ENCODE peak calls at places on chromosomes 12 and 14, in nine cellular contexts. L is M059J; P is T-helper 9 cell; N is putamen; M is stimulated activated CD4-positive, alpha-beta T cell treated with anti-CD3 and anti-CD28 coated beads, TNF-alpha, amount 100 ng/mL, for 4 hours; A is non-pigmented ciliary epithelial cell; J is NAMALWA; Q is DMS79; H is progenitor cell of endocrine pancreas. R is an unnamed sample.

GRCh38 chr12:67541625-67541991 is 106.9 kb upstream of the DYRK2 start:
- DNase-seq in Q (peak), L (no peak), J (no peak), M (no peak), N (no peak), H (no peak), A (no peak), P (no peak), R (no peak)

GRCh38 chr14:38065101-38065762 is 142.5 kb upstream of the SSTR1 start:
- DNase-seq in Q (no peak), L (peak), N (no peak), M (peak), P (peak), A (no peak), J (peak), H (no peak), R (peak)

GRCh38 chr12:116263844-116264243 is 13.6 kb downstream of the MED13L start:
- DNase-seq in P (no peak), A (no peak), H (no peak), N (no peak), Q (no peak), L (no peak), M (no peak), J (no peak), R (no peak)

GRCh38 chr14:51396222-51396815 is 156.3 kb downstream of the TMX1 start:
- DNase-seq in A (peak), N (no peak), L (peak), P (no peak), M (no peak), Q (no peak), J (no peak), H (no peak), R (no peak)

GRCh38 chr14:42469637-42470426 is 863.2 kb downstream of the LRFN5 start:
- DNase-seq in A (no peak), Q (no peak), J (no peak), L (peak), P (no peak), M (no peak), N (no peak), H (no peak), R (no peak)

GRCh38 chr14:69013943-69014782 is 35.1 kb upstream of the ACTN1 start:
- DNase-seq in N (no peak), Q (peak), P (no peak), M (no peak), J (no peak), A (no peak), H (no peak), L (no peak), R (no peak)

GRCh38 chr14:91114079-91115065 is 499 bp downstream of the DGLUCY start:
- DNase-seq in M (peak), H (peak), A (no peak), N (peak), P (peak), L (peak), Q (peak), J (peak), R (peak)

GRCh38 chr14:90193925-90194324 is 62.4 kb upstream of the PSMC1 start:
- DNase-seq in J (peak), H (no peak), N (no peak), M (no peak), L (no peak), Q (no peak), P (no peak), A (no peak), R (no peak)

GRCh38 chr12:29229158-29229505 is 80.1 kb downstream of the FAR2 start:
- DNase-seq in H (no peak), Q (no peak), P (no peak), M (no peak), J (no peak), A (no peak), L (no peak), N (no peak), R (no peak)

GRCh38 chr14:100573009-100573756 is 14.0 kb downstream of the BEGAIN start:
- DNase-seq in M (no peak), N (no peak), A (no peak), L (no peak), J (no peak), Q (no peak), H (no peak), P (no peak), R (no peak)

GRCh38 chr14:101950516-101951215 is 13.7 kb upstream of the DYNC1H1 start:
- DNase-seq in P (no peak), H (no peak), J (no peak), Q (no peak), M (no peak), L (no peak), N (no peak), A (no peak), R (no peak)

GRCh38 chr14:64604854-64605253 is 55.1 kb downstream of the PPP1R36 start:
- DNase-seq in A (no peak), H (no peak), N (no peak), P (no peak), Q (peak), J (no peak), M (no peak), L (no peak), R (no peak)

GRCh38 chr14:106844608-106845285 is 1318.4 kb downstream of the TMEM121 start:
- DNase-seq in L (no peak), J (peak), H (no peak), A (no peak), M (peak), N (no peak), P (peak), Q (no peak), R (peak)

GRCh38 chr12:117972341-117972740 is 3.6 kb upstream of the KSR2 start:
- DNase-seq in H (no peak), J (no peak), P (no peak), N (no peak), A (no peak), L (no peak), M (no peak), Q (no peak), R (no peak)

GRCh38 chr12:6178981-6179761 is 21.0 kb upstream of the CD9 start:
- DNase-seq in L (peak), M (no peak), H (no peak), N (no peak), Q (no peak), J (no peak), P (no peak), A (no peak), R (no peak)

GRCh38 chr14:56118611-56119181 is 485 bp downstream of the PELI2 start:
- DNase-seq in P (peak), J (no peak), M (peak), H (peak), A (no peak), Q (no peak), L (peak), N (peak), R (no peak)

GRCh38 chr12:39199371-39199770 is 243.5 kb downstream of the KIF21A start:
- DNase-seq in M (no peak), P (no peak), A (peak), N (no peak), Q (no peak), J (no peak), L (peak), H (no peak), R (no peak)

GRCh38 chr14:101945171-101945570 is 19.2 kb upstream of the DYNC1H1 start:
- DNase-seq in M (no peak), P (no peak), J (no peak), H (no peak), A (no peak), L (no peak), N (no peak), Q (no peak), R (no peak)

GRCh38 chr12:54304187-54304810 is 3.5 kb upstream of the NFE2 start:
- DNase-seq in J (no peak), A (no peak), Q (no peak), H (no peak), P (no peak), N (no peak), M (no peak), L (peak), R (no peak)

GRCh38 chr12:51823875-51824565 is 24.5 kb downstream of the FIGNL2 start:
- DNase-seq in N (peak), Q (no peak), L (peak), A (peak), P (no peak), H (no peak), J (peak), M (no peak), R (no peak)

GRCh38 chr12:47216150-47216677 is 136.5 kb upstream of the AMIGO2 start:
- DNase-seq in P (peak), L (peak), H (no peak), N (peak), Q (no peak), J (peak), A (no peak), M (peak), R (peak)

GRCh38 chr12:78970041-78970440 is 105.5 kb downstream of the SYT1 start:
- DNase-seq in N (no peak), L (no peak), M (no peak), A (no peak), P (no peak), J (no peak), Q (no peak), H (no peak), R (no peak)

GRCh38 chr14:103372552-103373304 is 12.5 kb upstream of the MARK3 start:
- DNase-seq in Q (no peak), P (no peak), N (no peak), L (peak), A (peak), H (no peak), J (no peak), M (no peak), R (no peak)

GRCh38 chr12:26281320-26281719 is 85.9 kb downstream of the SSPN start:
- DNase-seq in P (no peak), Q (no peak), H (no peak), J (no peak), N (no peak), A (no peak), L (no peak), M (no peak), R (no peak)

GRCh38 chr14:85279407-85279806 is 250.5 kb upstream of the FLRT2 start:
- DNase-seq in A (no peak), Q (no peak), M (no peak), N (no peak), J (no peak), H (no peak), P (no peak), L (no peak), R (no peak)

GRCh38 chr14:65334765-65335411 is 77.6 kb upstream of the FUT8 start:
- DNase-seq in H (no peak), Q (peak), N (no peak), A (no peak), L (peak), P (no peak), M (no peak), J (no peak), R (no peak)

GRCh38 chr12:48351022-48351708 is 446 bp upstream of the ZNF641 start:
- DNase-seq in M (no peak), H (peak), N (no peak), Q (peak), A (no peak), L (peak), P (no peak), J (no peak), R (peak)

GRCh38 chr12:69161835-69162234 is 77.5 kb upstream of the CPSF6 start:
- DNase-seq in Q (peak), L (peak), A (no peak), N (peak), H (no peak), P (peak), M (no peak), J (no peak), R (no peak)

R was measured in activated naive CD4-positive, alpha-beta T cell treated with anti-CD3 and anti-CD28 coated beads, Interleukin-2, amount 50 U/mL, for 72 hours.